ENCODE peak calls at places on chromosomes 12 and 14, in nine cellular contexts. D, X, T, F, L, R, P, O and Y are unnamed samples.

GRCh38 chr12:124568431-124569374 is 1.3 kb upstream of the NCOR2 start:
- DNase-seq in T (no peak), P (peak), L (peak), F (peak), X (peak), D (peak), O (peak), R (peak), Y (peak)

GRCh38 chr12:104747956-104748355 is 210.1 kb downstream of the SLC41A2 start:
- DNase-seq in P (no peak), F (no peak), D (no peak), R (peak), O (no peak), L (no peak), T (no peak), X (no peak), Y (no peak)

GRCh38 chr14:96762650-96763049 is 34.5 kb upstream of the VRK1 start:
- DNase-seq in O (peak), R (peak), P (no peak), D (peak), T (peak), X (no peak), F (peak), L (peak), Y (no peak)

GRCh38 chr12:117129391-117129790 is 30.2 kb upstream of the TESC start:
- DNase-seq in P (no peak), T (no peak), D (no peak), O (no peak), X (no peak), R (no peak), L (no peak), F (no peak), Y (no peak)

GRCh38 chr12:77372469-77372868 is 307.1 kb upstream of the E2F7 start:
- DNase-seq in X (no peak), F (no peak), P (no peak), R (no peak), L (no peak), D (no peak), O (no peak), T (no peak), Y (no peak)

GRCh38 chr14:96917442-96917963 is 120.3 kb downstream of the VRK1 start:
- DNase-seq in F (no peak), D (no peak), X (no peak), O (no peak), L (no peak), P (no peak), T (no peak), R (no peak), Y (no peak)

GRCh38 chr14:55889124-55889523 is 229.1 kb upstream of the PELI2 start:
- DNase-seq in P (no peak), F (no peak), L (no peak), R (no peak), O (no peak), T (no peak), X (no peak), D (no peak), Y (no peak)

GRCh38 chr14:97709552-97709951 is 912.4 kb downstream of the VRK1 start:
- DNase-seq in D (no peak), F (no peak), R (no peak), T (no peak), L (no peak), P (no peak), X (no peak), O (no peak), Y (no peak)

GRCh38 chr14:102140027-102140749 is 491 bp downstream of the WDR20 start:
- DNase-seq in P (peak), F (peak), L (no peak), D (peak), R (no peak), O (peak), T (no peak), X (no peak), Y (no peak)

GRCh38 chr14:30270200-30271161 is 288.5 kb upstream of the G2E3 start:
- DNase-seq in T (peak), P (peak), O (peak), L (peak), X (peak), R (peak), F (peak), D (peak), Y (peak)
- H3K4me3 ChIP-seq in T (no peak), P (peak), O (no peak), L (no peak), X (peak), R (no peak), F (no peak), D (no peak), Y (peak)

GRCh38 chr14:100078216-100078780 is 13.1 kb downstream of the EVL start:
- DNase-seq in L (no peak), P (no peak), F (peak), O (no peak), R (peak), X (no peak), T (no peak), D (no peak), Y (no peak)

GRCh38 chr14:100077441-100077840 is 12.2 kb downstream of the EVL start:
- DNase-seq in X (no peak), D (no peak), F (no peak), L (no peak), P (no peak), O (no peak), R (peak), T (no peak), Y (no peak)

GRCh38 chr14:100076630-100077029 is 11.4 kb downstream of the EVL start:
- DNase-seq in L (peak), O (peak), R (peak), P (peak), T (no peak), F (peak), X (no peak), D (no peak), Y (no peak)

GRCh38 chr14:100074431-100075100 is 9.3 kb downstream of the EVL start:
- DNase-seq in X (no peak), F (no peak), P (no peak), R (peak), O (no peak), L (no peak), D (no peak), T (no peak), Y (no peak)

DNA sequence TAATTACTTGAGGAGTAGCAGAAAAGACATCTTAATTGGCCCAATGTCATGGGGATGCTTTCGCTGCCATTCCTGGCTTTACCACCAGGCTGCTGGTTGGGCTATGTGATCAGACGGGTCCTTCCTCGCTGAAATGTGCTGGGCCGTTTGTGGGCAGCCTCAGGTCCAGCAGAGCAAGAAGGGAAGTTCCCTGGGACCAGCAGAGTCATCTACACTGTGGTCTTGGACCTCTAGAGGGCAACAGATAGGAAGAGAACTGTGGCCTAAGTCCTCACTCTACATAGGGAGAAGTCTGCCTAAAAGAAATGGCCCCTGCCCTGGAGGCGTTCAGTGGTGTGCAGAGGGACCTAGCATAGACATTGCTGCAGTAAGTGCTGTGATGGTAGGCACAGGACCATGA is 10.9 kb downstream of the EVL start:
- DNase-seq in F (peak), P (no peak), O (no peak), X (no peak), L (no peak), D (peak), T (peak), R (no peak), Y (no peak)
- TF ChIP-seq CTCF in F (peak), P (peak), O (no peak), X (no peak), L (peak), D (peak), T (peak), R (no peak), Y (peak)

GRCh38 chr14:105015905-105016304 is 5.0 kb downstream of the CDCA4 start:
- DNase-seq in L (no peak), O (no peak), X (no peak), R (no peak), T (no peak), F (no peak), P (peak), D (no peak), Y (no peak)
- H3K4me3 ChIP-seq in L (no peak), O (no peak), X (no peak), R (no peak), T (no peak), F (no peak), P (no peak), D (no peak), Y (no peak)

GRCh38 chr12:49975370-49975761 is 2.6 kb downstream of the AQP6 start:
- DNase-seq in T (no peak), X (no peak), F (no peak), R (no peak), L (no peak), O (no peak), D (no peak), P (no peak), Y (no peak)

GRCh38 chr12:49974677-49975369 is 2.1 kb downstream of the AQP6 start:
- DNase-seq in R (no peak), O (no peak), T (no peak), F (no peak), L (no peak), X (no peak), P (no peak), D (no peak), Y (no peak)

GRCh38 chr12:49972641-49973360 is at the start of gene AQP6:
- DNase-seq in O (no peak), F (no peak), R (no peak), T (no peak), D (no peak), P (no peak), X (no peak), L (no peak), Y (no peak)

GRCh38 chr12:49973361-49973830 is 649 bp downstream of the AQP6 start:
- DNase-seq in R (no peak), D (no peak), T (no peak), P (no peak), X (no peak), L (no peak), F (no peak), O (no peak), Y (no peak)

DNA sequence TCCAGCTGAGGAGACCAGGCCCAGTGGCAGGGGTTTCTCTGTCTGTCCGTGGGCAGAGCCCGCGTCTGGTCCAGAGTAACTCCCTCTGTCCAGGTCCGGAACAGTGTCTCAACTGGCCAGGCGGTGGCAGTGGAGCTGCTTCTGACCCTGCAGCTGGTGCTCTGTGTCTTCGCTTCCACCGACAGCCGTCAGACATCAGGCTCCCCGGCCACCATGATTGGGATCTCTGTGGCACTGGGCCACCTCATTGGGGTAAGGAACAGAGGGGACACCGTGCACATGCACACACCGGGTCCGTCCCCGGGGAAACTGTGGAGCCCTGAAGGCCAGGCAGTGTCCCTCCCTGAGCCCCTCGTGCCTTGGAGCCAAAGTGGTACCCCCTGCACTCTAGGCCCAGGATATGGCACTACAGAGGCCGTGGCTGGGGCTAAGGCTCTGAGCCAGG is 1.5 kb downstream of the AQP6 start:
- DNase-seq in L (peak), X (no peak), F (peak), R (no peak), P (no peak), T (no peak), O (peak), D (peak), Y (peak)
- TF ChIP-seq CTCF in L (peak), X (peak), F (peak), R (no peak), P (peak), T (peak), O (peak), D (peak), Y (peak)